ENCODE peak calls at places on chromosomes 5 and 9, in seven cellular contexts. P is mesendoderm, O is GM12878, N is PC-3, Z is HCT116, C is BE2C, R is uterus. W is an unnamed sample. For H3K36me3 and H3K4me1, the result is how much of the 10 kb centered on the place peaks cover.

GRCh38 chr5:10466446-10467073 is 24.9 kb downstream of the ROPN1L start:
- DNase-seq in R (no peak), Z (no peak), C (no peak), N (no peak), P (no peak), O (no peak), W (no peak)

GRCh38 chr5:80406980-80407734 is 707 bp upstream of the ZFYVE16 start:
- DNase-seq in P (no peak), N (no peak), Z (no peak), R (peak), C (no peak), O (no peak), W (no peak)

GRCh38 chr9:84271004-84271886 is 69.3 kb downstream of the SLC28A3 start:
- DNase-seq in C (peak), N (no peak), R (peak), P (peak), Z (no peak), O (no peak), W (no peak)

GRCh38 chr9:136004712-136005111 is 43.5 kb upstream of the UBAC1 start:
- DNase-seq in O (no peak), N (no peak), Z (no peak), R (no peak), P (no peak), C (no peak), W (no peak)

GRCh38 chr9:96020822-96021615 is 145.5 kb downstream of the ERCC6L2 start:
- DNase-seq in O (no peak), P (peak), R (no peak), Z (no peak), C (peak), N (no peak), W (peak)

GRCh38 chr5:93607367-93608258 is 24.6 kb downstream of the NR2F1 start:
- DNase-seq in N (peak), Z (no peak), R (no peak), C (peak), P (peak), O (no peak), W (no peak)

GRCh38 chr5:54900906-54901725 is 84.3 kb downstream of the ESM1 start:
- DNase-seq in C (no peak), O (no peak), R (peak), P (no peak), N (peak), Z (no peak), W (peak)

GRCh38 chr5:73451218-73452130 is 2.9 kb upstream of the FOXD1 start:
- DNase-seq in P (peak), N (peak), Z (no peak), O (no peak), R (peak), C (peak), W (no peak)

GRCh38 chr9:88875394-88875793 is 115.9 kb upstream of the S1PR3 start:
- DNase-seq in O (no peak), C (no peak), N (no peak), R (no peak), Z (no peak), P (no peak), W (no peak)

GRCh38 chr5:55711531-55712022 is 547 bp downstream of the SLC38A9 start:
- DNase-seq in P (no peak), R (no peak), C (no peak), Z (no peak), O (no peak), N (no peak), W (no peak)

GRCh38 chr9:78118742-78119473 is 87.3 kb upstream of the GNAQ start:
- DNase-seq in C (no peak), R (no peak), N (peak), Z (no peak), O (peak), P (no peak), W (no peak)

GRCh38 chr5:167652690-167653089 is 638.8 kb upstream of the WWC1 start:
- DNase-seq in C (no peak), N (peak), O (no peak), Z (no peak), P (no peak), R (no peak), W (no peak)

GRCh38 chr9:37683531-37684371 is 33.0 kb downstream of the FRMPD1 start:
- DNase-seq in C (no peak), O (no peak), P (no peak), N (no peak), R (no peak), Z (no peak), W (no peak)

GRCh38 chr5:178454308-178454707 is 135.9 kb downstream of the COL23A1 start:
- DNase-seq in P (peak), R (no peak), N (no peak), C (no peak), O (no peak), Z (no peak), W (no peak)

GRCh38 chr5:149853019-149853648 is 91.5 kb downstream of the PDE6A start:
- DNase-seq in O (no peak), C (peak), R (peak), N (peak), Z (peak), P (peak), W (peak)

GRCh38 chr5:55773057-55773456 is 35.2 kb downstream of the DDX4 start:
- DNase-seq in N (peak), O (no peak), Z (no peak), C (no peak), R (no peak), P (no peak), W (no peak)

GRCh38 chr5:134466241-134467069 is 54.8 kb upstream of the CDKN2AIPNL start:
- DNase-seq in N (peak), Z (peak), R (peak), P (peak), O (no peak), C (peak), W (peak)

GRCh38 chr5:73363911-73364730 is 84.5 kb downstream of the FOXD1 start:
- DNase-seq in C (no peak), P (peak), R (no peak), Z (no peak), N (peak), O (no peak), W (peak)

GRCh38 chr5:150112211-150113046 is 26.1 kb upstream of the CSF1R start:
- DNase-seq in O (no peak), P (peak), Z (no peak), R (peak), N (peak), C (no peak), W (peak)

GRCh38 chr5:104456122-104456521 is 893.5 kb upstream of the NUDT12 start:
- DNase-seq in P (no peak), N (no peak), R (no peak), C (no peak), O (no peak), Z (no peak), W (no peak)

GRCh38 chr9:89597711-89598707 is 6.8 kb upstream of the GADD45G start:
- DNase-seq in C (peak), N (peak), R (peak), O (no peak), P (peak), Z (no peak), W (no peak)

GRCh38 chr5:36908544-36909260 is 32.1 kb downstream of the NIPBL start:
- DNase-seq in R (no peak), Z (no peak), C (no peak), O (no peak), N (no peak), P (no peak), W (no peak)

GRCh38 chr9:137582286-137582860 is 3.6 kb upstream of the DPH7 start:
- DNase-seq in N (no peak), Z (no peak), C (peak), O (no peak), P (peak), R (no peak), W (no peak)

GRCh38 chr5:9782806-9783560 is 152.8 kb upstream of the TAS2R1 start:
- DNase-seq in P (peak), R (no peak), Z (no peak), C (no peak), N (peak), O (no peak), W (no peak)

GRCh38 chr9:93676310-93677054 is 100.1 kb downstream of the PHF2 start:
- DNase-seq in Z (no peak), N (no peak), O (no peak), R (peak), C (peak), P (no peak), W (no peak)

GRCh38 chr5:112604741-112605390 is 132.8 kb upstream of the APC start:
- DNase-seq in P (peak), Z (peak), R (no peak), O (peak), C (no peak), N (peak), W (no peak)

GRCh38 chr5:172078027-172078426 is 71.6 kb upstream of the FBXW11 start:
- DNase-seq in O (no peak), P (no peak), N (no peak), C (no peak), Z (no peak), R (no peak), W (no peak)

GRCh38 chr5:89071941-89072331 is 189.0 kb upstream of the MEF2C start:
- DNase-seq in O (peak), R (no peak), C (no peak), Z (no peak), P (no peak), N (no peak), W (no peak)

GRCh38 chr5:1173485-1174070 is 27.8 kb upstream of the SLC6A19 start:
- DNase-seq in P (no peak), C (no peak), N (no peak), R (no peak), O (no peak), Z (no peak), W (no peak)

GRCh38 chr5:140205216-140205615 is 30.2 kb downstream of the CYSTM1 start:
- DNase-seq in C (no peak), N (no peak), P (no peak), Z (no peak), R (no peak), O (no peak), W (peak)

GRCh38 chr5:37086466-37087178 is 162.6 kb downstream of the CPLANE1 start:
- DNase-seq in Z (no peak), N (peak), P (peak), O (no peak), C (no peak), R (no peak), W (no peak)

GRCh38 chr9:35517136-35517535 is 27.2 kb downstream of the RUSC2 start:
- DNase-seq in P (peak), C (no peak), N (no peak), Z (no peak), O (no peak), R (no peak), W (no peak)

GRCh38 chr9:124210697-124211096 is 47.1 kb upstream of the NEK6 start:
- DNase-seq in N (peak), Z (no peak), O (peak), R (no peak), P (no peak), C (no peak), W (no peak)

GRCh38 chr5:78537821-78538220 is 110.8 kb downstream of the LHFPL2 start:
- DNase-seq in O (no peak), R (no peak), C (peak), N (peak), Z (no peak), P (peak), W (no peak)

GRCh38 chr5:161549106-161549505 is 2.6 kb upstream of the GABRB2 start:
- DNase-seq in C (no peak), P (no peak), N (no peak), R (no peak), O (no peak), Z (no peak), W (no peak)

GRCh38 chr9:94245651-94246050 is 13.4 kb upstream of the ZNF169 start:
- DNase-seq in P (no peak), R (no peak), Z (no peak), O (no peak), N (no peak), C (no peak), W (no peak)

GRCh38 chr5:84718377-84718776 is 333.7 kb upstream of the EDIL3 start:
- DNase-seq in C (no peak), Z (no peak), N (no peak), P (no peak), O (no peak), R (no peak), W (no peak)

GRCh38 chr5:82551220-82551619 is 273.1 kb upstream of the RPS23 start:
- DNase-seq in C (no peak), N (no peak), P (no peak), Z (no peak), O (no peak), R (no peak), W (no peak)

GRCh38 chr5:34914671-34915138 is 599 bp downstream of the RAD1 start:
- DNase-seq in Z (no peak), P (no peak), C (peak), N (peak), R (peak), O (no peak), W (no peak)

GRCh38 chr9:108416321-108416720 is 439.5 kb downstream of the ACTL7B start:
- DNase-seq in R (no peak), C (no peak), Z (peak), O (no peak), N (peak), P (peak), W (no peak)

GRCh38 chr9:130696996-130697395 is 3.4 kb downstream of the EXOSC2 start:
- DNase-seq in P (no peak), N (no peak), R (no peak), Z (no peak), C (no peak), O (no peak), W (no peak)
- H3K36me3 ChIP-seq in P (under half), N (under half), R (under half), Z (half or more), C (half or more), O (under half), W (half or more)

DNA sequence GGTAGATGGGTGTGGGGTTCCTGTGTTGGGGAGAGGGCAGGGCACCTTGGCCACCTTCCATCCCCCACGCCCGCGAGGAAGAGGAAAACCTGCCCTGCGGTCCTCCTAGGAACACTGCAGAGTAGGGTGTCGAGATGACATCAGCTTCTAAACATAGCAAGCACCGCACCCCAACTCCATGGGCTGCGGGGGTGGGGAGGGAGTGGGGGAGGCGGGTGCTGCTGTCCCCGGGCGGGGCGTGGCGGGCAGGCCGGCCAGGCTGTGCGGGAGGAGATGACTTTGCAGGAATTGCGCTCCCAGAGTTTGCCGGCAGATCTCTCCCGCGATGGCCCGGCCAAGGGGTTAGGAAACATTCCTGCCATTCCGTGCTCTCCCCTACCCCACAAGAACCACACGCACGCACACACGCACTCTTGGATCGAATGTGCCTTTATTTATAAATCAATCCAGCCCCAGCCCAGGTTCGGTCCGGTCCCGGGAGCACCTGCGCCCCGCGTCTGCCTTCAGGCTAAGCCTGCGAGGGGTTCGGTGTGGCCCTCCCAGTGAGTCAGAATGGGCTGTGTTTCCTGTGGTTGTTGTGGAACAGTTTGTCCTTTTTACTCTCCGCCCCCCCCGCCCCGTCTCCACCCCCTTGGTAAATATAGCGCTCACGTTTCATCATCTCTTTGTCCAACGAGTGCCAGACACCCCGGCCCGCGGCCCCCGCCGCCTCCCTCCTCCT is 5.2 kb upstream of the KLF9 start:
- DNase-seq in Z (peak), O (peak), R (peak), C (peak), N (peak), P (peak), W (peak)
- H3K4me1 ChIP-seq in Z (under half), O (under half), R (under half), C (under half), N (under half), P (under half), W (half or more)

GRCh38 chr5:126811515-126812198 is 34.7 kb downstream of the LMNB1 start:
- DNase-seq in C (no peak), N (no peak), O (no peak), P (peak), R (no peak), Z (no peak), W (no peak)

GRCh38 chr5:126814721-126815404 is 37.9 kb downstream of the LMNB1 start:
- DNase-seq in R (no peak), P (no peak), C (no peak), O (no peak), Z (no peak), N (peak), W (no peak)

GRCh38 chr5:126809932-126810331 is 33.0 kb downstream of the LMNB1 start:
- DNase-seq in R (no peak), C (no peak), Z (no peak), O (no peak), P (no peak), N (no peak), W (no peak)

GRCh38 chr5:126810983-126811382 is 34.0 kb downstream of the LMNB1 start:
- DNase-seq in R (no peak), O (no peak), C (no peak), N (no peak), Z (no peak), P (no peak), W (no peak)

DNA sequence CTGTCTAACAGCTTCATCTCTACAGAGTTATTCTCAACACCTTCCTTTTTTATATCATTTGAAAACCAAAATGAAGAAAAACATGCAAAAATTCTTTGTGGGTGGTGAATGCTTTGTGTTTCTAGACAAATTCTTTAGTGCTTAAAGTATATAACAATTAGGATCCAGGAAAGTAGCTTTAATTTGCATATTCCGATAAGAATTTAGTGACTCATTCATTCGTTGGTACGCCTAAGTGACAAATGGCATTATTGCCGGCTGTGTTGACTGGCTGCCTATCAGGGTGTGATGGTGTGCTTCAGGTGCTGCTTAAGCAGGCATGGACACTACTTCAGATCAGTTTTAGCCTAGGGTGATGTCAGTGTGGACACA is 35.2 kb downstream of the LMNB1 start:
- DNase-seq in C (no peak), P (no peak), N (no peak), R (no peak), O (no peak), Z (no peak), W (no peak)
- H3K36me3 ChIP-seq in C (half or more), P (under half), N (half or more), R (under half), O (under half), Z (half or more), W (under half)

DNA sequence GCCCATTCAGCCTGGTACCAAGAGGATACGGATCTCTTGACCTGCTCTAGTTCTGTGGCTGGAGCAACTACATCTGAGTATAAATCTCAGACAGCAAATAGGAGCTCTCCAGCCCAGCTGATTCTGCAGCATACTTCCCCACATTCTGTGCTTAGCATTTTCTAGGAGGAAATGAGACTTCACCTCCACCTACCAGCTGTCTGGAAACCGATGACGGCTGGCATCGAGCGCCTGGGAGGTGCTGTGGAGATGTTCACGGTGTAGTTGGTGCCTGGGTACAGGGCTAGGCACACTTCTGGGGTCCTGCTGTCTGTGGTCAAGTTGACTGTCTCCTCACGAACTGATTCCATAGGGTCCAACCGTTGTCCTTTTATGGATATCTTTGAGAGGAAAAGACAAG is 63.6 kb downstream of the SUSD1 start:
- DNase-seq in R (no peak), O (no peak), Z (no peak), N (no peak), C (no peak), P (no peak), W (peak)
- H3K4me1 ChIP-seq in R (under half), O (under half), Z (under half), N (under half), C (under half), P (under half), W (under half)

GRCh38 chr9:2771101-2771500 is 53.8 kb downstream of the KCNV2 start:
- DNase-seq in N (no peak), C (no peak), O (no peak), P (peak), R (no peak), Z (no peak), W (no peak)
- H3K36me3 ChIP-seq in N (under half), C (half or more), O (under half), P (under half), R (under half), Z (half or more), W (under half)

GRCh38 chr5:124668353-124669299 is 77.8 kb downstream of the ZNF608 start:
- DNase-seq in N (no peak), R (no peak), C (no peak), Z (no peak), O (no peak), P (no peak), W (no peak)
- H3K4me1 ChIP-seq in N (under half), R (under half), C (half or more), Z (under half), O (under half), P (under half), W (half or more)

GRCh38 chr5:7878381-7878873 is 9.5 kb downstream of the MTRR start:
- DNase-seq in P (no peak), R (no peak), O (peak), N (peak), C (no peak), Z (no peak), W (no peak)
- H3K36me3 ChIP-seq in P (under half), R (under half), O (under half), N (half or more), C (half or more), Z (half or more), W (half or more)

DNA sequence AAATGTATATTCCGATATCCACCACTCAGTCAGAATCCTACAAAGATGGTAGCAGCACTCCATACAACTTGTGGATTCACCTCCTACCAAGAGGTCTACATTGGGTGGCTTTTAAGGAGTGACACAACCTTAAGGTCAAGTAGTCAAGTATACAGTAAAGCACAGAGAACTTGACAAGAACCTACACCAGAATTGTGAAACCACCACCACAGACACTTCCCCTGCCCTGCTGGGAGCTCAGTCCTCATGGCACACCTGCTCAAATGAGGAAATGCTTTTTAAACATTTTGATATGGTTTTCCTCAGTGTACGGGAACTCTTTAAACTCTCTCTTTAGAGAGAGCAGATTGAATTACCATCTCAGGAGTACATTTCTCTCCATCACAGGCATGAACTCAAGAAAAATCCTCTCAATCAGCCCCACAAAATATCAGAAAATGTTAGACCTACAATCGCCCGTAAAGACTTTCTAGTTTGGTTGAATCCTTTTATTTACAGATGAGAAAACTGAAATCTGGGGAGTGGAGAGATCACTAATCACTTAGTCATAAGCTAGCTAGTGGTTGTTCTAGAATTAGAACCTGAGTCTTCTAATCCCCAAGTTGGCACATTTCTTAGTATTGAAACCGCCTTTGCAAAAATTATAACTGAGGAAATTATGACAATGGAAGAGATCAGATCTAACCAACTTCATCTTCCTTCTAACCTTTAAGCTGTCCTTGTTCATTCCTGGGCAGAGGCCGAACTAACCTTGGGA is 38.5 kb upstream of the NR4A3 start:
- DNase-seq in P (no peak), O (no peak), C (no peak), R (no peak), Z (no peak), N (no peak), W (no peak)
- H3K4me1 ChIP-seq in P (under half), O (under half), C (under half), R (under half), Z (under half), N (under half), W (under half)